ENCODE peak calls at places on chromosome 18, in eight cellular contexts. P is fibroblast of lung; C is foreskin melanocyte; Y is Right ventricle myocardium inferior; W is stimulated activated CD4-positive, alpha-beta T cell treated with anti-CD3 and anti-CD28 coated beads, Interleukin-1b, Interleukin-23, amount 100 ng/mL, for 48 hours; Z is HT-29; M is amniotic stem cell; D is aorta. U is an unnamed sample.

GRCh38 chr18:46461993-46462392 is 195.0 kb downstream of the LOXHD1 start:
- DNase-seq in P (no peak), D (no peak), M (no peak), W (no peak), Y (no peak), C (no peak), Z (no peak), U (no peak)

GRCh38 chr18:54086046-54086802 is 138.2 kb downstream of the MBD2 start:
- DNase-seq in C (no peak), Z (no peak), Y (no peak), W (no peak), D (no peak), M (no peak), P (no peak), U (no peak)

GRCh38 chr18:44895176-44895798 is 214.6 kb downstream of the SETBP1 start:
- DNase-seq in Y (peak; percentile 65), M (no peak), Z (peak; percentile 27), P (peak; percentile 84), W (peak; percentile 33), D (peak; percentile 58), C (peak; percentile 52), U (no peak)

GRCh38 chr18:49277395-49278036 is 182.9 kb downstream of the DYM start:
- DNase-seq in P (peak; percentile 17), Y (no peak), D (no peak), Z (no peak), M (no peak), W (no peak), C (no peak), U (no peak)

GRCh38 chr18:69951182-69951581 is 3.5 kb upstream of the CD226 start:
- DNase-seq in Y (no peak), Z (no peak), D (no peak), P (peak; percentile 9), W (no peak), C (peak; percentile 88), M (no peak), U (no peak)

GRCh38 chr18:35443847-35444246 is 53.9 kb downstream of the INO80C start:
- DNase-seq in D (no peak), W (no peak), M (no peak), Z (no peak), C (no peak), Y (no peak), P (no peak), U (no peak)

GRCh38 chr18:12862874-12863482 is 21.1 kb downstream of the PTPN2 start:
- DNase-seq in C (no peak), M (no peak), Y (no peak), Z (no peak), P (no peak), D (no peak), W (no peak), U (no peak)

GRCh38 chr18:63979409-63979908 is 9.6 kb downstream of the SERPINB8 start:
- DNase-seq in Z (peak; percentile 44), P (peak; percentile 76), M (peak; percentile 38), D (no peak), Y (no peak), C (peak; percentile 63), W (no peak), U (no peak)

GRCh38 chr18:48028081-48028480 is 97.6 kb upstream of the SMAD2 start:
- DNase-seq in Z (no peak), P (no peak), W (no peak), C (no peak), M (no peak), Y (peak; percentile 39), D (no peak), U (no peak)

GRCh38 chr18:8232791-8233190 is 376.4 kb upstream of the RAB12 start:
- DNase-seq in D (no peak), C (no peak), Z (no peak), W (no peak), P (no peak), Y (no peak), M (no peak), U (no peak)

GRCh38 chr18:40380657-40381441 is 1574.2 kb upstream of the PIK3C3 start:
- DNase-seq in Z (no peak), P (peak; percentile 27), D (no peak), Y (no peak), W (no peak), M (peak; percentile 32), C (no peak), U (no peak)

GRCh38 chr18:48767090-48767670 is 183.6 kb downstream of the SMAD7 start:
- DNase-seq in M (no peak), W (no peak), D (no peak), P (peak; percentile 43), Y (no peak), C (no peak), Z (peak; percentile 76), U (no peak)

GRCh38 chr18:27185025-27185763 is at the start of gene CHST9:
- DNase-seq in P (no peak), W (no peak), Y (peak; percentile 59), M (no peak), Z (no peak), D (no peak), C (no peak), U (no peak)

GRCh38 chr18:67549946-67550345 is 33.4 kb upstream of the DSEL start:
- DNase-seq in W (no peak), D (no peak), P (peak; percentile 34), C (no peak), Y (no peak), Z (no peak), M (no peak), U (no peak)

GRCh38 chr18:77736817-77737216 is 487.2 kb downstream of the GALR1 start:
- DNase-seq in P (no peak), Z (no peak), W (no peak), C (no peak), D (no peak), M (no peak), Y (no peak), U (no peak)

GRCh38 chr18:8139127-8139591 is 470.1 kb upstream of the RAB12 start:
- DNase-seq in Y (no peak), D (no peak), W (no peak), P (no peak), Z (no peak), C (no peak), M (no peak), U (no peak)

GRCh38 chr18:845152-845819 is 33.2 kb upstream of the YES1 start:
- DNase-seq in P (peak; percentile 74), Z (peak; percentile 70), D (no peak), Y (no peak), C (peak; percentile 56), M (no peak), W (no peak), U (no peak)

GRCh38 chr18:51767293-51767692 is 569.8 kb upstream of the MEX3C start:
- DNase-seq in W (no peak), Z (no peak), Y (no peak), D (no peak), P (no peak), C (no peak), M (no peak), U (no peak)

GRCh38 chr18:45753251-45753650 is 29.3 kb downstream of the SLC14A1 start:
- DNase-seq in Y (no peak), W (no peak), D (no peak), C (no peak), P (no peak), Z (no peak), M (no peak), U (no peak)

GRCh38 chr18:74113711-74114110 is 33.9 kb downstream of the FBXO15 start:
- DNase-seq in D (no peak), P (no peak), M (no peak), C (no peak), Z (no peak), Y (no peak), W (no peak), U (no peak)

GRCh38 chr18:2967357-2967756 is 45.6 kb downstream of the LPIN2 start:
- DNase-seq in Y (no peak), C (no peak), D (no peak), P (no peak), Z (no peak), M (no peak), W (no peak), U (no peak)